ENCODE peak calls at places on chromosomes 12 and 14, in ten cellular contexts. One of them, this sample, is unnamed.
A peak's percentile ranks its signal among the peaks of the same experiment; 100 is the strongest.

GRCh38 chr12:126831115-126831514 is 1435.9 kb upstream of the TMEM132C start:
- DNase-seq in stimulated activated effector memory CD8-positive, alpha-beta T cell treated with anti-CD3 and anti-CD28 coated beads, Interleukin-12 subunit alpha, Interleukin-12 subunit beta, amount 100 ng/mL, for 72 hours: no peak
- DNase-seq in CD4-positive, CD25-positive, alpha-beta regulatory T cell: no peak
- DNase-seq in iPS-NIHi11: no peak
- DNase-seq in effector memory CD8-positive, alpha-beta T cell: no peak
- DNase-seq in pancreas: no peak
- DNase-seq in occipital lobe: no peak
- DNase-seq in stimulated activated naive CD4-positive, alpha-beta T cell: no peak
- DNase-seq in nephron progenitor cell: no peak
- DNase-seq in smooth muscle cell of the brain vasculature: no peak
- DNase-seq in this sample: no peak

GRCh38 chr14:81319314-81319713 is 80.8 kb downstream of the STON2 start:
- DNase-seq in stimulated activated effector memory CD8-positive, alpha-beta T cell treated with anti-CD3 and anti-CD28 coated beads, Interleukin-12 subunit alpha, Interleukin-12 subunit beta, amount 100 ng/mL, for 72 hours: no peak
- DNase-seq in CD4-positive, CD25-positive, alpha-beta regulatory T cell: no peak
- DNase-seq in iPS-NIHi11: no peak
- DNase-seq in effector memory CD8-positive, alpha-beta T cell: no peak
- DNase-seq in pancreas: no peak
- DNase-seq in occipital lobe: no peak
- DNase-seq in stimulated activated naive CD4-positive, alpha-beta T cell: no peak
- DNase-seq in nephron progenitor cell: no peak
- DNase-seq in smooth muscle cell of the brain vasculature: no peak
- DNase-seq in this sample: no peak

GRCh38 chr12:71425568-71425967 is 14.0 kb upstream of the LGR5 start:
- DNase-seq in stimulated activated effector memory CD8-positive, alpha-beta T cell treated with anti-CD3 and anti-CD28 coated beads, Interleukin-12 subunit alpha, Interleukin-12 subunit beta, amount 100 ng/mL, for 72 hours: no peak
- DNase-seq in CD4-positive, CD25-positive, alpha-beta regulatory T cell: no peak
- DNase-seq in iPS-NIHi11: no peak
- DNase-seq in effector memory CD8-positive, alpha-beta T cell: no peak
- DNase-seq in pancreas: no peak
- DNase-seq in occipital lobe: no peak
- DNase-seq in stimulated activated naive CD4-positive, alpha-beta T cell: no peak
- DNase-seq in nephron progenitor cell: no peak
- DNase-seq in smooth muscle cell of the brain vasculature: no peak
- DNase-seq in this sample: no peak

GRCh38 chr12:79558924-79559469 is 131.8 kb downstream of the PAWR start:
- DNase-seq in stimulated activated effector memory CD8-positive, alpha-beta T cell treated with anti-CD3 and anti-CD28 coated beads, Interleukin-12 subunit alpha, Interleukin-12 subunit beta, amount 100 ng/mL, for 72 hours: no peak
- DNase-seq in CD4-positive, CD25-positive, alpha-beta regulatory T cell: no peak
- DNase-seq in iPS-NIHi11: no peak
- DNase-seq in effector memory CD8-positive, alpha-beta T cell: no peak
- DNase-seq in pancreas: no peak
- DNase-seq in occipital lobe: no peak
- DNase-seq in stimulated activated naive CD4-positive, alpha-beta T cell: no peak
- DNase-seq in nephron progenitor cell: no peak
- DNase-seq in smooth muscle cell of the brain vasculature: no peak
- DNase-seq in this sample: no peak

GRCh38 chr14:89417469-89418225 is 614 bp upstream of the FOXN3 start:
- DNase-seq in stimulated activated effector memory CD8-positive, alpha-beta T cell treated with anti-CD3 and anti-CD28 coated beads, Interleukin-12 subunit alpha, Interleukin-12 subunit beta, amount 100 ng/mL, for 72 hours: peak; percentile 86
- DNase-seq in CD4-positive, CD25-positive, alpha-beta regulatory T cell: peak; percentile 37
- DNase-seq in iPS-NIHi11: peak; percentile 22
- DNase-seq in effector memory CD8-positive, alpha-beta T cell: peak; percentile 47
- DNase-seq in pancreas: peak; percentile 73
- DNase-seq in occipital lobe: peak; percentile 69
- DNase-seq in stimulated activated naive CD4-positive, alpha-beta T cell: peak; percentile 56
- DNase-seq in nephron progenitor cell: no peak
- DNase-seq in smooth muscle cell of the brain vasculature: no peak
- DNase-seq in this sample: peak; percentile 62

GRCh38 chr12:111363578-111363977 is 5.3 kb downstream of the PHETA1 start:
- DNase-seq in stimulated activated effector memory CD8-positive, alpha-beta T cell treated with anti-CD3 and anti-CD28 coated beads, Interleukin-12 subunit alpha, Interleukin-12 subunit beta, amount 100 ng/mL, for 72 hours: no peak
- DNase-seq in CD4-positive, CD25-positive, alpha-beta regulatory T cell: no peak
- DNase-seq in iPS-NIHi11: no peak
- DNase-seq in effector memory CD8-positive, alpha-beta T cell: no peak
- DNase-seq in pancreas: no peak
- DNase-seq in occipital lobe: no peak
- DNase-seq in stimulated activated naive CD4-positive, alpha-beta T cell: no peak
- DNase-seq in nephron progenitor cell: no peak
- DNase-seq in smooth muscle cell of the brain vasculature: no peak
- DNase-seq in this sample: no peak

GRCh38 chr12:89040146-89040964 is 311.9 kb downstream of the DUSP6 start:
- DNase-seq in stimulated activated effector memory CD8-positive, alpha-beta T cell treated with anti-CD3 and anti-CD28 coated beads, Interleukin-12 subunit alpha, Interleukin-12 subunit beta, amount 100 ng/mL, for 72 hours: peak; percentile 89
- DNase-seq in CD4-positive, CD25-positive, alpha-beta regulatory T cell: peak; percentile 7
- DNase-seq in iPS-NIHi11: no peak
- DNase-seq in effector memory CD8-positive, alpha-beta T cell: peak; percentile 24
- DNase-seq in pancreas: no peak
- DNase-seq in occipital lobe: no peak
- DNase-seq in stimulated activated naive CD4-positive, alpha-beta T cell: peak; percentile 35
- DNase-seq in nephron progenitor cell: no peak
- DNase-seq in smooth muscle cell of the brain vasculature: no peak
- DNase-seq in this sample: peak; percentile 55

GRCh38 chr14:103001226-103001625 is 56.1 kb downstream of the CDC42BPB start:
- DNase-seq in stimulated activated effector memory CD8-positive, alpha-beta T cell treated with anti-CD3 and anti-CD28 coated beads, Interleukin-12 subunit alpha, Interleukin-12 subunit beta, amount 100 ng/mL, for 72 hours: no peak
- DNase-seq in CD4-positive, CD25-positive, alpha-beta regulatory T cell: no peak
- DNase-seq in iPS-NIHi11: no peak
- DNase-seq in effector memory CD8-positive, alpha-beta T cell: no peak
- DNase-seq in pancreas: no peak
- DNase-seq in occipital lobe: no peak
- DNase-seq in stimulated activated naive CD4-positive, alpha-beta T cell: no peak
- DNase-seq in nephron progenitor cell: no peak
- DNase-seq in smooth muscle cell of the brain vasculature: no peak
- DNase-seq in this sample: no peak

GRCh38 chr12:23834076-23834475 is 115.4 kb downstream of the SOX5 start:
- DNase-seq in stimulated activated effector memory CD8-positive, alpha-beta T cell treated with anti-CD3 and anti-CD28 coated beads, Interleukin-12 subunit alpha, Interleukin-12 subunit beta, amount 100 ng/mL, for 72 hours: no peak
- DNase-seq in CD4-positive, CD25-positive, alpha-beta regulatory T cell: no peak
- DNase-seq in iPS-NIHi11: no peak
- DNase-seq in effector memory CD8-positive, alpha-beta T cell: no peak
- DNase-seq in pancreas: no peak
- DNase-seq in occipital lobe: no peak
- DNase-seq in stimulated activated naive CD4-positive, alpha-beta T cell: no peak
- DNase-seq in nephron progenitor cell: no peak
- DNase-seq in smooth muscle cell of the brain vasculature: no peak
- DNase-seq in this sample: no peak

GRCh38 chr14:76352639-76353281 is 23.2 kb upstream of the ESRRB start:
- DNase-seq in stimulated activated effector memory CD8-positive, alpha-beta T cell treated with anti-CD3 and anti-CD28 coated beads, Interleukin-12 subunit alpha, Interleukin-12 subunit beta, amount 100 ng/mL, for 72 hours: peak; percentile 80
- DNase-seq in CD4-positive, CD25-positive, alpha-beta regulatory T cell: peak; percentile 5
- DNase-seq in iPS-NIHi11: peak; percentile 93
- DNase-seq in effector memory CD8-positive, alpha-beta T cell: peak; percentile 29
- DNase-seq in pancreas: peak; percentile 39
- DNase-seq in occipital lobe: no peak
- DNase-seq in stimulated activated naive CD4-positive, alpha-beta T cell: peak; percentile 26
- DNase-seq in nephron progenitor cell: peak; percentile 95
- DNase-seq in smooth muscle cell of the brain vasculature: peak; percentile 9
- DNase-seq in this sample: peak; percentile 13

GRCh38 chr14:21768116-21768874 is 94.7 kb upstream of the OR4E1 start:
- DNase-seq in stimulated activated effector memory CD8-positive, alpha-beta T cell treated with anti-CD3 and anti-CD28 coated beads, Interleukin-12 subunit alpha, Interleukin-12 subunit beta, amount 100 ng/mL, for 72 hours: no peak
- DNase-seq in CD4-positive, CD25-positive, alpha-beta regulatory T cell: peak; percentile 11
- DNase-seq in iPS-NIHi11: peak; percentile 70
- DNase-seq in effector memory CD8-positive, alpha-beta T cell: no peak
- DNase-seq in pancreas: no peak
- DNase-seq in occipital lobe: no peak
- DNase-seq in stimulated activated naive CD4-positive, alpha-beta T cell: peak; percentile 40
- DNase-seq in nephron progenitor cell: no peak
- DNase-seq in smooth muscle cell of the brain vasculature: no peak
- DNase-seq in this sample: peak; percentile 45

GRCh38 chr12:93442411-93443340 is 929 bp upstream of the UBE2N start:
- DNase-seq in stimulated activated effector memory CD8-positive, alpha-beta T cell treated with anti-CD3 and anti-CD28 coated beads, Interleukin-12 subunit alpha, Interleukin-12 subunit beta, amount 100 ng/mL, for 72 hours: no peak
- DNase-seq in CD4-positive, CD25-positive, alpha-beta regulatory T cell: no peak
- DNase-seq in iPS-NIHi11: no peak
- DNase-seq in effector memory CD8-positive, alpha-beta T cell: no peak
- DNase-seq in pancreas: no peak
- DNase-seq in occipital lobe: no peak
- DNase-seq in stimulated activated naive CD4-positive, alpha-beta T cell: no peak
- DNase-seq in nephron progenitor cell: no peak
- DNase-seq in smooth muscle cell of the brain vasculature: no peak
- DNase-seq in this sample: no peak

GRCh38 chr14:104281768-104282301 is 143.4 kb downstream of the KIF26A start:
- DNase-seq in stimulated activated effector memory CD8-positive, alpha-beta T cell treated with anti-CD3 and anti-CD28 coated beads, Interleukin-12 subunit alpha, Interleukin-12 subunit beta, amount 100 ng/mL, for 72 hours: no peak
- DNase-seq in CD4-positive, CD25-positive, alpha-beta regulatory T cell: no peak
- DNase-seq in iPS-NIHi11: no peak
- DNase-seq in effector memory CD8-positive, alpha-beta T cell: no peak
- DNase-seq in pancreas: no peak
- DNase-seq in occipital lobe: no peak
- DNase-seq in stimulated activated naive CD4-positive, alpha-beta T cell: no peak
- DNase-seq in nephron progenitor cell: no peak
- DNase-seq in smooth muscle cell of the brain vasculature: no peak
- DNase-seq in this sample: no peak

GRCh38 chr14:22981090-22982012 is 1.0 kb downstream of the AJUBA start:
- DNase-seq in stimulated activated effector memory CD8-positive, alpha-beta T cell treated with anti-CD3 and anti-CD28 coated beads, Interleukin-12 subunit alpha, Interleukin-12 subunit beta, amount 100 ng/mL, for 72 hours: peak; percentile 67
- DNase-seq in CD4-positive, CD25-positive, alpha-beta regulatory T cell: no peak
- DNase-seq in iPS-NIHi11: peak; percentile 49
- DNase-seq in effector memory CD8-positive, alpha-beta T cell: peak; percentile 13
- DNase-seq in pancreas: peak; percentile 27
- DNase-seq in occipital lobe: no peak
- DNase-seq in stimulated activated naive CD4-positive, alpha-beta T cell: peak; percentile 43
- DNase-seq in nephron progenitor cell: peak; percentile 45
- DNase-seq in smooth muscle cell of the brain vasculature: no peak
- DNase-seq in this sample: peak; percentile 25

GRCh38 chr14:75205586-75205985 is 29.2 kb upstream of the TMED10 start:
- DNase-seq in stimulated activated effector memory CD8-positive, alpha-beta T cell treated with anti-CD3 and anti-CD28 coated beads, Interleukin-12 subunit alpha, Interleukin-12 subunit beta, amount 100 ng/mL, for 72 hours: peak; percentile 51
- DNase-seq in CD4-positive, CD25-positive, alpha-beta regulatory T cell: no peak
- DNase-seq in iPS-NIHi11: no peak
- DNase-seq in effector memory CD8-positive, alpha-beta T cell: no peak
- DNase-seq in pancreas: no peak
- DNase-seq in occipital lobe: no peak
- DNase-seq in stimulated activated naive CD4-positive, alpha-beta T cell: no peak
- DNase-seq in nephron progenitor cell: no peak
- DNase-seq in smooth muscle cell of the brain vasculature: no peak
- DNase-seq in this sample: no peak

GRCh38 chr12:2003676-2004112 is 563 bp downstream of the DCP1B start:
- DNase-seq in stimulated activated effector memory CD8-positive, alpha-beta T cell treated with anti-CD3 and anti-CD28 coated beads, Interleukin-12 subunit alpha, Interleukin-12 subunit beta, amount 100 ng/mL, for 72 hours: no peak
- DNase-seq in CD4-positive, CD25-positive, alpha-beta regulatory T cell: peak; percentile 3
- DNase-seq in iPS-NIHi11: no peak
- DNase-seq in effector memory CD8-positive, alpha-beta T cell: no peak
- DNase-seq in pancreas: no peak
- DNase-seq in occipital lobe: peak; percentile 22
- DNase-seq in stimulated activated naive CD4-positive, alpha-beta T cell: no peak
- DNase-seq in nephron progenitor cell: no peak
- DNase-seq in smooth muscle cell of the brain vasculature: no peak
- DNase-seq in this sample: no peak

GRCh38 chr12:2212971-2213869 is 160.4 kb downstream of the CACNA1C start:
- DNase-seq in stimulated activated effector memory CD8-positive, alpha-beta T cell treated with anti-CD3 and anti-CD28 coated beads, Interleukin-12 subunit alpha, Interleukin-12 subunit beta, amount 100 ng/mL, for 72 hours: no peak
- DNase-seq in CD4-positive, CD25-positive, alpha-beta regulatory T cell: no peak
- DNase-seq in iPS-NIHi11: peak; percentile 40
- DNase-seq in effector memory CD8-positive, alpha-beta T cell: no peak
- DNase-seq in pancreas: no peak
- DNase-seq in occipital lobe: peak; percentile 53
- DNase-seq in stimulated activated naive CD4-positive, alpha-beta T cell: no peak
- DNase-seq in nephron progenitor cell: peak; percentile 72
- DNase-seq in smooth muscle cell of the brain vasculature: no peak
- DNase-seq in this sample: no peak

GRCh38 chr12:3604750-3605638 is 114.0 kb downstream of the PRMT8 start:
- DNase-seq in stimulated activated effector memory CD8-positive, alpha-beta T cell treated with anti-CD3 and anti-CD28 coated beads, Interleukin-12 subunit alpha, Interleukin-12 subunit beta, amount 100 ng/mL, for 72 hours: no peak
- DNase-seq in CD4-positive, CD25-positive, alpha-beta regulatory T cell: no peak
- DNase-seq in iPS-NIHi11: peak; percentile 55
- DNase-seq in effector memory CD8-positive, alpha-beta T cell: no peak
- DNase-seq in pancreas: peak; percentile 62
- DNase-seq in occipital lobe: peak; percentile 61
- DNase-seq in stimulated activated naive CD4-positive, alpha-beta T cell: no peak
- DNase-seq in nephron progenitor cell: no peak
- DNase-seq in smooth muscle cell of the brain vasculature: no peak
- DNase-seq in this sample: no peak

GRCh38 chr12:4763549-4763948 is 43.3 kb downstream of the GALNT8 start:
- DNase-seq in stimulated activated effector memory CD8-positive, alpha-beta T cell treated with anti-CD3 and anti-CD28 coated beads, Interleukin-12 subunit alpha, Interleukin-12 subunit beta, amount 100 ng/mL, for 72 hours: peak; percentile 28
- DNase-seq in CD4-positive, CD25-positive, alpha-beta regulatory T cell: no peak
- DNase-seq in iPS-NIHi11: peak; percentile 95
- DNase-seq in effector memory CD8-positive, alpha-beta T cell: no peak
- DNase-seq in pancreas: no peak
- DNase-seq in occipital lobe: no peak
- DNase-seq in stimulated activated naive CD4-positive, alpha-beta T cell: no peak
- DNase-seq in nephron progenitor cell: peak; percentile 66
- DNase-seq in smooth muscle cell of the brain vasculature: no peak
- DNase-seq in this sample: no peak

This sample was measured in CD4-positive, alpha-beta memory T cell.